ENCODE peak calls at places on chromosomes 13 and 19, in four cellular contexts. U, F, C and O are unnamed samples.

GRCh38 chr13:108933061-108933460 is 303.6 kb downstream of the MYO16 start:
- DNase-seq in U (no peak), F (no peak), C (no peak), O (no peak)

GRCh38 chr13:89402211-89402610 is 1731.0 kb downstream of the SLITRK5 start:
- DNase-seq in U (no peak), F (no peak), C (no peak), O (no peak)

GRCh38 chr13:95552539-95553270 is at the start of gene CLDN10:
- DNase-seq in U (no peak), F (peak), C (no peak), O (peak)

GRCh38 chr13:73399347-73400216 is 340.8 kb downstream of the KLF5 start:
- DNase-seq in U (no peak), F (no peak), C (no peak), O (no peak)

GRCh38 chr19:344625-345319 is at the start of gene MIER2:
- DNase-seq in U (peak), F (peak), C (peak), O (peak)

GRCh38 chr13:50678464-50679162 is 164.9 kb downstream of the DLEU7 start:
- DNase-seq in U (no peak), F (no peak), C (no peak), O (no peak)

GRCh38 chr13:110361365-110361911 is 54.4 kb downstream of the COL4A2 start:
- DNase-seq in U (no peak), F (peak), C (peak), O (no peak)

GRCh38 chr19:57103573-57104277 is 16.1 kb upstream of the USP29 start:
- DNase-seq in U (peak), F (no peak), C (peak), O (peak)

GRCh38 chr13:31213681-31214289 is 14.0 kb downstream of the B3GLCT start:
- DNase-seq in U (no peak), F (no peak), C (no peak), O (no peak)

GRCh38 chr13:98524793-98525192 is 52.1 kb downstream of the STK24 start:
- DNase-seq in U (no peak), F (no peak), C (peak), O (no peak)

GRCh38 chr13:50400930-50401553 is 385.8 kb downstream of the KCNRG start:
- DNase-seq in U (peak), F (no peak), C (no peak), O (peak)

GRCh38 chr13:33932765-33933406 is 114.9 kb downstream of the RFC3 start:
- DNase-seq in U (no peak), F (no peak), C (no peak), O (no peak)

GRCh38 chr19:30064021-30064699 is 122.1 kb downstream of the URI1 start:
- DNase-seq in U (peak), F (no peak), C (peak), O (no peak)

GRCh38 chr13:44537238-44537637 is 38.9 kb downstream of the TSC22D1 start:
- DNase-seq in U (no peak), F (no peak), C (no peak), O (no peak)

GRCh38 chr13:101489635-101490034 is 37.2 kb downstream of the ITGBL1 start:
- DNase-seq in U (no peak), F (no peak), C (no peak), O (no peak)

GRCh38 chr13:28355046-28355821 is 139.7 kb downstream of the FLT1 start:
- DNase-seq in U (no peak), F (no peak), C (no peak), O (no peak)

GRCh38 chr13:46850214-46850613 is 46.6 kb downstream of the HTR2A start:
- DNase-seq in U (no peak), F (no peak), C (no peak), O (no peak)

GRCh38 chr19:11152318-11153062 is 3.1 kb downstream of the SPC24 start:
- DNase-seq in U (no peak), F (peak), C (peak), O (peak)

GRCh38 chr19:44643605-44644390 is at the start of gene PVR:
- DNase-seq in U (peak), F (peak), C (peak), O (peak)

GRCh38 chr19:38952395-38953165 is 21.8 kb downstream of the MRPS12 start:
- DNase-seq in U (peak), F (no peak), C (no peak), O (no peak)

GRCh38 chr19:3949997-3950859 is 17.4 kb downstream of the NMRK2 start:
- DNase-seq in U (no peak), F (no peak), C (no peak), O (no peak)

GRCh38 chr19:3954107-3954506 is 16.8 kb downstream of the DAPK3 start:
- DNase-seq in U (no peak), F (no peak), C (no peak), O (no peak)

GRCh38 chr19:3950871-3951861 is 18.3 kb downstream of the NMRK2 start:
- DNase-seq in U (no peak), F (peak), C (peak), O (no peak)

GRCh38 chr19:3945838-3946237 is 13.0 kb downstream of the NMRK2 start:
- DNase-seq in U (no peak), F (no peak), C (no peak), O (no peak)

DNA sequence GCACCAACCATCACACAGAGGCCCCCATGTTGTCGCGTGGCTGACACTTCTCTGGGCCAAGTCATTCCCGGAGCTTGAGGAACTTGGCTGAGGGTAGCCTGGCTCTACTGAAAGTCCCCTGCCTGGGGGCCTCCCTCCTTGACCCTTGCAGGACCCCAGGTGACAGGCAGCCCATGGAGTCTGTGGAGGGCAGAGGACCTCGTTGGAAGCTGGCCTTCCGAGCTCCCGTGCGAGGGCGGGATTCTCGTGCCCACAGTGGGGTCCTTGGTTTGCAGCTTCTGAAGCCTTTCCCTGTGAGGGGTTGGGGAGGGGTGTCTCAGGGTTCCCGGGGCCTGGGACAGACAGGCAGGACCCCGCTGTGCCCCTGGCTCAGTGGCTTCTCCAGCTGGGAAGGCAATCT is 16.4 kb downstream of the NMRK2 start:
- DNase-seq in U (no peak), F (no peak), C (no peak), O (no peak)
- H3K27ac ChIP-seq in U (no peak), F (no peak), C (no peak), O (no peak)

DNA sequence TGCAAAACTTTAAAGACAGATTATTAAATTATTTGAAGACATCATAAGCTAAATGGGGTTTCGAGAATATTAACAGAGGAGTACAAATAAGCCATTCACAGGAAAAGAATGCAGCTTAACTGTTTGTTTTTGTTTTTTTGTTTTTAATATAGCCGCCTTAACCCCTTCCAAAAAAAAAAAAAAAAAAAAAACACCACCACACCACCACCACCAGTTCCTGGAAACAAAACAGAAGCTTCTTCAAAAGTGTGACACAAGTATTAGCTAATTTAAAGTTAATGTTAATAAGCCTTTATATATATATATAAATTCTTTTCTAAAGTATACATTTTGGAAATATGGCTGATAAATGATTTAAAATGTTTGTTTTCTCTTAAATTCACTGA is 1.3 kb downstream of the RAP2A start:
- DNase-seq in U (no peak), F (no peak), C (no peak), O (no peak)
- H3K27ac ChIP-seq in U (peak), F (no peak), C (no peak), O (no peak)

GRCh38 chr19:49097453-49098288 is 12.4 kb downstream of the SNRNP70 start:
- DNase-seq in U (peak), F (no peak), C (peak), O (peak)
- H3K27ac ChIP-seq in U (no peak), F (no peak), C (no peak), O (no peak)

DNA sequence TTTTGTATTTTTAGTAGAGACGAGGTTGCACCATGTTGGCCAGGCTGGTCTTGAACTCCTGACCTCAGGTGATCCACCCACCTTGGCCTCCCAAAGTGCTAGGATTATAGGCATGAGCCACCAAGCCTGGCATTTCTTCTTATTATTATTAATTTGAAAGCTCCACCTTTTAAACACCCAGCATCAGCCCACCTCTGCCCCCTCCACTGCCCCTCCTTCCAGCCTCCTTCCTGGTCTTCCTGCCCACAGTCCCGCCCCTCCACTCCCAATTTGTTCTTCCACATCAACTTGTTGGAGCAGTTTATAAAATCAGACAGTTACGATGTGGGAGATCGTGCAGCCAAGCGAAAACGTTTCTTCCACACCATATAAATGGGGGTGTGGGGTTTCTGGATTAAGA is 7.8 kb upstream of the CLIP3 start:
- DNase-seq in U (no peak), F (no peak), C (no peak), O (no peak)
- H3K27ac ChIP-seq in U (no peak), F (no peak), C (no peak), O (no peak)

DNA sequence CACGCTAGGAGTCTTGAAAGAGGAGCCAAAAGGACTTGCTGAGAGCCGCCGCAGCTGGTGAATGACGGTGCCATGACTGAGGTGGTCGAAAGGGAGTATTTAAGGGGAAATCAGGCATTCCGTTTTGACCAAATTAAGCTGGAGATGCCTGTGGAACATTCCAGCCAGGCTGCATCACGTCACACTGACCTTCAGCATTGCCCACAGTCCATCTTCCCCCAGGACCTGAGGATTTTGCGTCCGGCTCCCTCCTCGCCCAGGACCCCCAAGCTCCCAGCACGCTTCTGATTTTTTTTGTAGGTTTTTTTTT is 12.0 kb downstream of the CYTH2 start:
- DNase-seq in U (no peak), F (no peak), C (no peak), O (no peak)
- H3K27ac ChIP-seq in U (peak), F (peak), C (peak), O (peak)

GRCh38 chr19:28960986-28961705 is 251.8 kb downstream of the UQCRFS1 start:
- DNase-seq in U (no peak), F (no peak), C (no peak), O (no peak)
- H3K27ac ChIP-seq in U (no peak), F (no peak), C (peak), O (no peak)

GRCh38 chr13:113819731-113820715 is 43.9 kb downstream of the GAS6 start:
- DNase-seq in U (no peak), F (peak), C (no peak), O (no peak)

GRCh38 chr13:113817860-113818691 is 45.8 kb downstream of the GAS6 start:
- DNase-seq in U (no peak), F (peak), C (no peak), O (no peak)

GRCh38 chr13:113816925-113817859 is 46.7 kb downstream of the GAS6 start:
- DNase-seq in U (peak), F (peak), C (peak), O (peak)

GRCh38 chr13:113819341-113819730 is 44.5 kb downstream of the GAS6 start:
- DNase-seq in U (no peak), F (no peak), C (no peak), O (no peak)

GRCh38 chr13:113818700-113819295 is 45.1 kb downstream of the GAS6 start:
- DNase-seq in U (no peak), F (no peak), C (no peak), O (no peak)
- H3K27ac ChIP-seq in U (no peak), F (no peak), C (peak), O (no peak)

GRCh38 chr13:94328336-94329041 is 151.0 kb downstream of the DCT start:
- DNase-seq in U (no peak), F (no peak), C (no peak), O (no peak)
- H3K27ac ChIP-seq in U (no peak), F (no peak), C (no peak), O (no peak)

DNA sequence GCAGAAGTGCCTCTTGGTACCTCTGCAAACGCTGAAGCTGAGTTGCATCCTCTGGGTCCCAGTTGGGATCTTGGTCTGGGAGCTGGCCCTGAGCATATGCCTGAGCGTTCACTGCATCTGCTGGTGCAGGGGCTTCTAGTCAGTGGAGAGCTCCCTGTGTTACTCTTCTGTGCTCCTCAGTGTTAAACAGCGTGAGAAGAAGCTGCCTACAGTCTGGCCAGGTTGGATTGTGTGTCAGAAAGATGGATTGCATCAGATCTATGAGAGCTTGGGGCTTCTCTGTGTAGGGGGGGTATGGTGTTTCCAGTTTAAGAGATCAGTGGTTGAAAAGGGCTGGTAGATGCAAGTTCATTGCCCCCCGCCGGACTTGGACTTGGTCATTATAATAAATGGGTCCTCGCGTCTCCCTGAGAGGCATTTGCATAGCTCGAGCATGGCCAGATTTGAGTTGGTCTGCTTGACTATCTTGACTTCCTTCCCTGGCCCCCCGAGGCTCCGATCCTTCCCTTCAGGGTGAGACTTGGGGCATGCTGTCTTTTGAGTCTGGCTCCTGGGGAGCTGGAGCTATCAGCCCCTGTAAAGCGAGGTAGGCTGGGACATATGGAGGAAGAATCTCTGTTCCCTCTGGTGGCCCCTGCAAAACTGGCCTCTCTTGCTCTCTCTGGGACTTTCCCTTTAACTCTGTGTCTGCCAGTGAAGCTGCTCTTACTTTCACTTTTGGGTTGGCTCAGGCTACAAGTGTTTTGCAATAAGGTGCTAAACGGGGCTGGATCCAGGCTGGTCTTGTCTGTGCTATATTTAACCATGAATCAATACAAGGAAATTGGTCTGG is 52.9 kb downstream of the OR10H4 start:
- DNase-seq in U (no peak), F (peak), C (peak), O (no peak)
- H3K27ac ChIP-seq in U (no peak), F (no peak), C (peak), O (no peak)

DNA sequence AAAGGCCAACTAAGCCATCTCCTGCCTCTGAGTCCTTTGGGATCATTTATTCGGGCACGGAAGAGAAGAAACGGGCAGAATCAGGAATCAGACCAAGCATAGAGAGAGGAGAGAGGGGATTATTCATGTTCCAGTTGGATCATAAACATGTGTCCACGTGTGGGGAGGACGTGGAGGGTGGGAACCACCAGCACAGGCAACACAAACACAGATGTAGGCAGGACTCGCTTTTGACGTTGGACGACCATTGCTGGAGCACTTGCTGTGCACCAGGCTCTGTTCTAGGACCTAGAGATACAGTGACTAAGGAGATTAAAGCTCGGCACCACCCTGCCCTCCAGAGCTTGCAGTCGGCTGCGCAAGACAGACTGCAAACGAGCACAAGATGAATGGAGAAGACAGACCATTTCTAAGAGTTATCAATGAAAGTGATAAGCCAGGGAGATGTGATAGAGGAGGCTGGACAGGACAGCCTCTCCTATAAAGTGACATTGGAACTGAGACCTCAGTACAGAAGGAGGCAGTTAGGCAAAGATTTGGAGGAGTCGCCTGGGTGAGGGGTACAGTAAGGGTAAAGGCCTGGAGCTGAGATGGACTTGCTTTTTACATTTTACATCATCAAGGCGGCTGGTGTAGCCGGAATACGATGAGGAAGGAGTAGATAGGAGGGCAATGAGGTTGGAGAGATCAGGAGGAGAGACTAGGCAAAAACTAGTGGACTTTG is 716 bp downstream of the SH2D3A start:
- DNase-seq in U (no peak), F (no peak), C (no peak), O (no peak)
- H3K27ac ChIP-seq in U (no peak), F (no peak), C (no peak), O (no peak)